ENCODE peak calls at places on chromosome 13, in six cellular contexts. One of them, this sample, is unnamed.

GRCh38 chr13:109476001-109476400 is 310.4 kb downstream of the IRS2 start:
- DNase-seq in stimulated activated effector memory CD8-positive, alpha-beta T cell treated with anti-CD3 and anti-CD28 coated beads, Interleukin-12 subunit alpha, Interleukin-12 subunit beta, amount 100 ng/mL, for 72 hours: no peak
- DNase-seq in cardiac fibroblast: no peak
- DNase-seq in stimulated activated CD4-positive, alpha-beta T cell treated with anti-CD3 and anti-CD28 coated beads, TNF-alpha, amount 100 ng/mL, for 48 hours: no peak
- DNase-seq in NCI-H345: no peak
- DNase-seq in fibroblast of the conjunctiva: no peak
- DNase-seq in this sample: no peak

GRCh38 chr13:110265682-110266430 is 41.1 kb downstream of the COL4A1 start:
- DNase-seq in stimulated activated CD4-positive, alpha-beta T cell treated with anti-CD3 and anti-CD28 coated beads, TNF-alpha, amount 100 ng/mL, for 48 hours: no peak
- DNase-seq in NCI-H345: no peak
- DNase-seq in stimulated activated effector memory CD8-positive, alpha-beta T cell treated with anti-CD3 and anti-CD28 coated beads, Interleukin-12 subunit alpha, Interleukin-12 subunit beta, amount 100 ng/mL, for 72 hours: no peak
- DNase-seq in cardiac fibroblast: no peak
- DNase-seq in fibroblast of the conjunctiva: no peak
- DNase-seq in this sample: no peak

GRCh38 chr13:99078014-99078771 is 100.3 kb upstream of the DOCK9 start:
- DNase-seq in stimulated activated effector memory CD8-positive, alpha-beta T cell treated with anti-CD3 and anti-CD28 coated beads, Interleukin-12 subunit alpha, Interleukin-12 subunit beta, amount 100 ng/mL, for 72 hours: no peak
- DNase-seq in stimulated activated CD4-positive, alpha-beta T cell treated with anti-CD3 and anti-CD28 coated beads, TNF-alpha, amount 100 ng/mL, for 48 hours: no peak
- DNase-seq in cardiac fibroblast: no peak
- DNase-seq in fibroblast of the conjunctiva: no peak
- DNase-seq in NCI-H345: no peak
- DNase-seq in this sample: no peak

GRCh38 chr13:78625384-78625783 is 22.0 kb upstream of the POU4F1 start:
- DNase-seq in stimulated activated CD4-positive, alpha-beta T cell treated with anti-CD3 and anti-CD28 coated beads, TNF-alpha, amount 100 ng/mL, for 48 hours: no peak
- DNase-seq in stimulated activated effector memory CD8-positive, alpha-beta T cell treated with anti-CD3 and anti-CD28 coated beads, Interleukin-12 subunit alpha, Interleukin-12 subunit beta, amount 100 ng/mL, for 72 hours: no peak
- DNase-seq in NCI-H345: no peak
- DNase-seq in fibroblast of the conjunctiva: no peak
- DNase-seq in cardiac fibroblast: no peak
- DNase-seq in this sample: no peak

GRCh38 chr13:33174980-33175379 is 110.6 kb downstream of the STARD13 start:
- DNase-seq in stimulated activated CD4-positive, alpha-beta T cell treated with anti-CD3 and anti-CD28 coated beads, TNF-alpha, amount 100 ng/mL, for 48 hours: no peak
- DNase-seq in cardiac fibroblast: peak
- DNase-seq in fibroblast of the conjunctiva: peak
- DNase-seq in NCI-H345: no peak
- DNase-seq in stimulated activated effector memory CD8-positive, alpha-beta T cell treated with anti-CD3 and anti-CD28 coated beads, Interleukin-12 subunit alpha, Interleukin-12 subunit beta, amount 100 ng/mL, for 72 hours: no peak
- DNase-seq in this sample: no peak

GRCh38 chr13:95463516-95463915 is 89.0 kb upstream of the CLDN10 start:
- DNase-seq in cardiac fibroblast: no peak
- DNase-seq in fibroblast of the conjunctiva: no peak
- DNase-seq in stimulated activated effector memory CD8-positive, alpha-beta T cell treated with anti-CD3 and anti-CD28 coated beads, Interleukin-12 subunit alpha, Interleukin-12 subunit beta, amount 100 ng/mL, for 72 hours: no peak
- DNase-seq in stimulated activated CD4-positive, alpha-beta T cell treated with anti-CD3 and anti-CD28 coated beads, TNF-alpha, amount 100 ng/mL, for 48 hours: no peak
- DNase-seq in NCI-H345: no peak
- DNase-seq in this sample: no peak

GRCh38 chr13:72868229-72868628 is 86.3 kb downstream of the PIBF1 start:
- DNase-seq in stimulated activated effector memory CD8-positive, alpha-beta T cell treated with anti-CD3 and anti-CD28 coated beads, Interleukin-12 subunit alpha, Interleukin-12 subunit beta, amount 100 ng/mL, for 72 hours: no peak
- DNase-seq in fibroblast of the conjunctiva: no peak
- DNase-seq in cardiac fibroblast: no peak
- DNase-seq in NCI-H345: no peak
- DNase-seq in stimulated activated CD4-positive, alpha-beta T cell treated with anti-CD3 and anti-CD28 coated beads, TNF-alpha, amount 100 ng/mL, for 48 hours: no peak
- DNase-seq in this sample: no peak

GRCh38 chr13:31008400-31009115 is 76.1 kb downstream of the TEX26 start:
- DNase-seq in cardiac fibroblast: no peak
- DNase-seq in NCI-H345: no peak
- DNase-seq in stimulated activated effector memory CD8-positive, alpha-beta T cell treated with anti-CD3 and anti-CD28 coated beads, Interleukin-12 subunit alpha, Interleukin-12 subunit beta, amount 100 ng/mL, for 72 hours: no peak
- DNase-seq in fibroblast of the conjunctiva: no peak
- DNase-seq in stimulated activated CD4-positive, alpha-beta T cell treated with anti-CD3 and anti-CD28 coated beads, TNF-alpha, amount 100 ng/mL, for 48 hours: no peak
- DNase-seq in this sample: no peak

GRCh38 chr13:112790735-112791641 is 101.2 kb downstream of the ATP11A start:
- DNase-seq in fibroblast of the conjunctiva: no peak
- DNase-seq in stimulated activated effector memory CD8-positive, alpha-beta T cell treated with anti-CD3 and anti-CD28 coated beads, Interleukin-12 subunit alpha, Interleukin-12 subunit beta, amount 100 ng/mL, for 72 hours: no peak
- DNase-seq in NCI-H345: no peak
- DNase-seq in cardiac fibroblast: peak
- DNase-seq in stimulated activated CD4-positive, alpha-beta T cell treated with anti-CD3 and anti-CD28 coated beads, TNF-alpha, amount 100 ng/mL, for 48 hours: no peak
- DNase-seq in this sample: no peak

GRCh38 chr13:25920931-25921330 is 130.9 kb downstream of the SHISA2 start:
- DNase-seq in fibroblast of the conjunctiva: no peak
- DNase-seq in NCI-H345: no peak
- DNase-seq in cardiac fibroblast: no peak
- DNase-seq in stimulated activated effector memory CD8-positive, alpha-beta T cell treated with anti-CD3 and anti-CD28 coated beads, Interleukin-12 subunit alpha, Interleukin-12 subunit beta, amount 100 ng/mL, for 72 hours: no peak
- DNase-seq in stimulated activated CD4-positive, alpha-beta T cell treated with anti-CD3 and anti-CD28 coated beads, TNF-alpha, amount 100 ng/mL, for 48 hours: no peak
- DNase-seq in this sample: no peak

GRCh38 chr13:22173605-22174004 is 502.7 kb downstream of the FGF9 start:
- DNase-seq in NCI-H345: no peak
- DNase-seq in stimulated activated CD4-positive, alpha-beta T cell treated with anti-CD3 and anti-CD28 coated beads, TNF-alpha, amount 100 ng/mL, for 48 hours: no peak
- DNase-seq in cardiac fibroblast: no peak
- DNase-seq in fibroblast of the conjunctiva: no peak
- DNase-seq in stimulated activated effector memory CD8-positive, alpha-beta T cell treated with anti-CD3 and anti-CD28 coated beads, Interleukin-12 subunit alpha, Interleukin-12 subunit beta, amount 100 ng/mL, for 72 hours: no peak
- DNase-seq in this sample: no peak

GRCh38 chr13:30151398-30151797 is 156.0 kb downstream of the KATNAL1 start:
- DNase-seq in fibroblast of the conjunctiva: no peak
- DNase-seq in NCI-H345: no peak
- DNase-seq in stimulated activated effector memory CD8-positive, alpha-beta T cell treated with anti-CD3 and anti-CD28 coated beads, Interleukin-12 subunit alpha, Interleukin-12 subunit beta, amount 100 ng/mL, for 72 hours: no peak
- DNase-seq in cardiac fibroblast: no peak
- DNase-seq in stimulated activated CD4-positive, alpha-beta T cell treated with anti-CD3 and anti-CD28 coated beads, TNF-alpha, amount 100 ng/mL, for 48 hours: no peak
- DNase-seq in this sample: no peak

GRCh38 chr13:26872444-26873173 is 112.0 kb upstream of the GPR12 start:
- DNase-seq in NCI-H345: peak
- DNase-seq in stimulated activated CD4-positive, alpha-beta T cell treated with anti-CD3 and anti-CD28 coated beads, TNF-alpha, amount 100 ng/mL, for 48 hours: peak
- DNase-seq in stimulated activated effector memory CD8-positive, alpha-beta T cell treated with anti-CD3 and anti-CD28 coated beads, Interleukin-12 subunit alpha, Interleukin-12 subunit beta, amount 100 ng/mL, for 72 hours: peak
- DNase-seq in fibroblast of the conjunctiva: no peak
- DNase-seq in cardiac fibroblast: peak
- DNase-seq in this sample: peak

GRCh38 chr13:48160879-48161278 is 66.0 kb upstream of the MED4 start:
- DNase-seq in stimulated activated CD4-positive, alpha-beta T cell treated with anti-CD3 and anti-CD28 coated beads, TNF-alpha, amount 100 ng/mL, for 48 hours: no peak
- DNase-seq in stimulated activated effector memory CD8-positive, alpha-beta T cell treated with anti-CD3 and anti-CD28 coated beads, Interleukin-12 subunit alpha, Interleukin-12 subunit beta, amount 100 ng/mL, for 72 hours: no peak
- DNase-seq in cardiac fibroblast: peak
- DNase-seq in NCI-H345: no peak
- DNase-seq in fibroblast of the conjunctiva: no peak
- DNase-seq in this sample: no peak

GRCh38 chr13:27493981-27494380 is 43.6 kb upstream of the MTIF3 start:
- DNase-seq in NCI-H345: no peak
- DNase-seq in cardiac fibroblast: peak
- DNase-seq in stimulated activated CD4-positive, alpha-beta T cell treated with anti-CD3 and anti-CD28 coated beads, TNF-alpha, amount 100 ng/mL, for 48 hours: no peak
- DNase-seq in stimulated activated effector memory CD8-positive, alpha-beta T cell treated with anti-CD3 and anti-CD28 coated beads, Interleukin-12 subunit alpha, Interleukin-12 subunit beta, amount 100 ng/mL, for 72 hours: no peak
- DNase-seq in fibroblast of the conjunctiva: no peak
- DNase-seq in this sample: no peak

GRCh38 chr13:34469212-34469983 is 472.7 kb upstream of the NBEA start:
- DNase-seq in fibroblast of the conjunctiva: no peak
- DNase-seq in stimulated activated CD4-positive, alpha-beta T cell treated with anti-CD3 and anti-CD28 coated beads, TNF-alpha, amount 100 ng/mL, for 48 hours: no peak
- DNase-seq in NCI-H345: peak
- DNase-seq in cardiac fibroblast: peak
- DNase-seq in stimulated activated effector memory CD8-positive, alpha-beta T cell treated with anti-CD3 and anti-CD28 coated beads, Interleukin-12 subunit alpha, Interleukin-12 subunit beta, amount 100 ng/mL, for 72 hours: no peak
- DNase-seq in this sample: no peak

GRCh38 chr13:57583529-57583928 is 48.0 kb upstream of the PCDH17 start:
- DNase-seq in cardiac fibroblast: no peak
- DNase-seq in stimulated activated effector memory CD8-positive, alpha-beta T cell treated with anti-CD3 and anti-CD28 coated beads, Interleukin-12 subunit alpha, Interleukin-12 subunit beta, amount 100 ng/mL, for 72 hours: no peak
- DNase-seq in NCI-H345: no peak
- DNase-seq in stimulated activated CD4-positive, alpha-beta T cell treated with anti-CD3 and anti-CD28 coated beads, TNF-alpha, amount 100 ng/mL, for 48 hours: no peak
- DNase-seq in fibroblast of the conjunctiva: no peak
- DNase-seq in this sample: no peak

GRCh38 chr13:113507564-113508210 is 17.2 kb upstream of the DCUN1D2 start:
- DNase-seq in stimulated activated CD4-positive, alpha-beta T cell treated with anti-CD3 and anti-CD28 coated beads, TNF-alpha, amount 100 ng/mL, for 48 hours: no peak
- DNase-seq in stimulated activated effector memory CD8-positive, alpha-beta T cell treated with anti-CD3 and anti-CD28 coated beads, Interleukin-12 subunit alpha, Interleukin-12 subunit beta, amount 100 ng/mL, for 72 hours: no peak
- DNase-seq in cardiac fibroblast: no peak
- DNase-seq in NCI-H345: no peak
- DNase-seq in fibroblast of the conjunctiva: no peak
- DNase-seq in this sample: no peak

GRCh38 chr13:87123987-87124784 is 547.0 kb upstream of the SLITRK5 start:
- DNase-seq in NCI-H345: peak
- DNase-seq in stimulated activated CD4-positive, alpha-beta T cell treated with anti-CD3 and anti-CD28 coated beads, TNF-alpha, amount 100 ng/mL, for 48 hours: no peak
- DNase-seq in stimulated activated effector memory CD8-positive, alpha-beta T cell treated with anti-CD3 and anti-CD28 coated beads, Interleukin-12 subunit alpha, Interleukin-12 subunit beta, amount 100 ng/mL, for 72 hours: no peak
- DNase-seq in fibroblast of the conjunctiva: peak
- DNase-seq in cardiac fibroblast: peak
- DNase-seq in this sample: no peak

GRCh38 chr13:29454931-29455481 is 140.5 kb downstream of the SLC7A1 start:
- DNase-seq in stimulated activated effector memory CD8-positive, alpha-beta T cell treated with anti-CD3 and anti-CD28 coated beads, Interleukin-12 subunit alpha, Interleukin-12 subunit beta, amount 100 ng/mL, for 72 hours: no peak
- DNase-seq in cardiac fibroblast: peak
- DNase-seq in NCI-H345: no peak
- DNase-seq in fibroblast of the conjunctiva: no peak
- DNase-seq in stimulated activated CD4-positive, alpha-beta T cell treated with anti-CD3 and anti-CD28 coated beads, TNF-alpha, amount 100 ng/mL, for 48 hours: no peak
- DNase-seq in this sample: no peak

GRCh38 chr13:37225414-37226047 is 120.1 kb upstream of the CSNK1A1L start:
- DNase-seq in stimulated activated effector memory CD8-positive, alpha-beta T cell treated with anti-CD3 and anti-CD28 coated beads, Interleukin-12 subunit alpha, Interleukin-12 subunit beta, amount 100 ng/mL, for 72 hours: no peak
- DNase-seq in fibroblast of the conjunctiva: peak
- DNase-seq in cardiac fibroblast: peak
- DNase-seq in NCI-H345: no peak
- DNase-seq in stimulated activated CD4-positive, alpha-beta T cell treated with anti-CD3 and anti-CD28 coated beads, TNF-alpha, amount 100 ng/mL, for 48 hours: no peak
- DNase-seq in this sample: no peak

GRCh38 chr13:38223093-38223492 is 126.6 kb upstream of the UFM1 start:
- DNase-seq in cardiac fibroblast: peak
- DNase-seq in stimulated activated CD4-positive, alpha-beta T cell treated with anti-CD3 and anti-CD28 coated beads, TNF-alpha, amount 100 ng/mL, for 48 hours: no peak
- DNase-seq in NCI-H345: no peak
- DNase-seq in fibroblast of the conjunctiva: peak
- DNase-seq in stimulated activated effector memory CD8-positive, alpha-beta T cell treated with anti-CD3 and anti-CD28 coated beads, Interleukin-12 subunit alpha, Interleukin-12 subunit beta, amount 100 ng/mL, for 72 hours: no peak
- DNase-seq in this sample: no peak

GRCh38 chr13:90485441-90485840 is 862.0 kb upstream of the MIR17HG start:
- DNase-seq in stimulated activated effector memory CD8-positive, alpha-beta T cell treated with anti-CD3 and anti-CD28 coated beads, Interleukin-12 subunit alpha, Interleukin-12 subunit beta, amount 100 ng/mL, for 72 hours: no peak
- DNase-seq in NCI-H345: no peak
- DNase-seq in cardiac fibroblast: peak
- DNase-seq in fibroblast of the conjunctiva: peak
- DNase-seq in stimulated activated CD4-positive, alpha-beta T cell treated with anti-CD3 and anti-CD28 coated beads, TNF-alpha, amount 100 ng/mL, for 48 hours: no peak
- DNase-seq in this sample: no peak

GRCh38 chr13:48505597-48506091 is 27.2 kb downstream of the RCBTB2 start:
- DNase-seq in cardiac fibroblast: no peak
- DNase-seq in stimulated activated CD4-positive, alpha-beta T cell treated with anti-CD3 and anti-CD28 coated beads, TNF-alpha, amount 100 ng/mL, for 48 hours: peak
- DNase-seq in stimulated activated effector memory CD8-positive, alpha-beta T cell treated with anti-CD3 and anti-CD28 coated beads, Interleukin-12 subunit alpha, Interleukin-12 subunit beta, amount 100 ng/mL, for 72 hours: peak
- DNase-seq in fibroblast of the conjunctiva: no peak
- DNase-seq in NCI-H345: no peak
- DNase-seq in this sample: no peak

GRCh38 chr13:24308068-24308445 is 1.3 kb upstream of the C1QTNF9 start:
- DNase-seq in NCI-H345: no peak
- DNase-seq in cardiac fibroblast: no peak
- DNase-seq in stimulated activated CD4-positive, alpha-beta T cell treated with anti-CD3 and anti-CD28 coated beads, TNF-alpha, amount 100 ng/mL, for 48 hours: no peak
- DNase-seq in fibroblast of the conjunctiva: no peak
- DNase-seq in stimulated activated effector memory CD8-positive, alpha-beta T cell treated with anti-CD3 and anti-CD28 coated beads, Interleukin-12 subunit alpha, Interleukin-12 subunit beta, amount 100 ng/mL, for 72 hours: no peak
- DNase-seq in this sample: no peak

GRCh38 chr13:27273658-27274425 is 3.2 kb downstream of the RASL11A start:
- DNase-seq in stimulated activated effector memory CD8-positive, alpha-beta T cell treated with anti-CD3 and anti-CD28 coated beads, Interleukin-12 subunit alpha, Interleukin-12 subunit beta, amount 100 ng/mL, for 72 hours: no peak
- DNase-seq in fibroblast of the conjunctiva: no peak
- DNase-seq in NCI-H345: no peak
- DNase-seq in cardiac fibroblast: peak
- DNase-seq in stimulated activated CD4-positive, alpha-beta T cell treated with anti-CD3 and anti-CD28 coated beads, TNF-alpha, amount 100 ng/mL, for 48 hours: no peak
- DNase-seq in this sample: no peak

GRCh38 chr13:94997126-94997525 is 284.8 kb upstream of the SOX21 start:
- DNase-seq in cardiac fibroblast: peak
- DNase-seq in NCI-H345: no peak
- DNase-seq in stimulated activated CD4-positive, alpha-beta T cell treated with anti-CD3 and anti-CD28 coated beads, TNF-alpha, amount 100 ng/mL, for 48 hours: no peak
- DNase-seq in fibroblast of the conjunctiva: no peak
- DNase-seq in stimulated activated effector memory CD8-positive, alpha-beta T cell treated with anti-CD3 and anti-CD28 coated beads, Interleukin-12 subunit alpha, Interleukin-12 subunit beta, amount 100 ng/mL, for 72 hours: no peak
- DNase-seq in this sample: no peak

GRCh38 chr13:97913206-97913605 is 40.3 kb upstream of the IPO5 start:
- DNase-seq in stimulated activated CD4-positive, alpha-beta T cell treated with anti-CD3 and anti-CD28 coated beads, TNF-alpha, amount 100 ng/mL, for 48 hours: no peak
- DNase-seq in NCI-H345: no peak
- DNase-seq in cardiac fibroblast: peak
- DNase-seq in stimulated activated effector memory CD8-positive, alpha-beta T cell treated with anti-CD3 and anti-CD28 coated beads, Interleukin-12 subunit alpha, Interleukin-12 subunit beta, amount 100 ng/mL, for 72 hours: no peak
- DNase-seq in fibroblast of the conjunctiva: no peak
- DNase-seq in this sample: no peak

GRCh38 chr13:26867451-26868067 is 107.0 kb upstream of the GPR12 start:
- DNase-seq in stimulated activated effector memory CD8-positive, alpha-beta T cell treated with anti-CD3 and anti-CD28 coated beads, Interleukin-12 subunit alpha, Interleukin-12 subunit beta, amount 100 ng/mL, for 72 hours: no peak
- DNase-seq in cardiac fibroblast: peak
- DNase-seq in fibroblast of the conjunctiva: no peak
- DNase-seq in NCI-H345: no peak
- DNase-seq in stimulated activated CD4-positive, alpha-beta T cell treated with anti-CD3 and anti-CD28 coated beads, TNF-alpha, amount 100 ng/mL, for 48 hours: peak
- DNase-seq in this sample: no peak

GRCh38 chr13:21674271-21675009 is 3.6 kb downstream of the FGF9 start:
- DNase-seq in fibroblast of the conjunctiva: no peak
- DNase-seq in cardiac fibroblast: no peak
- DNase-seq in NCI-H345: peak
- DNase-seq in stimulated activated effector memory CD8-positive, alpha-beta T cell treated with anti-CD3 and anti-CD28 coated beads, Interleukin-12 subunit alpha, Interleukin-12 subunit beta, amount 100 ng/mL, for 72 hours: no peak
- DNase-seq in stimulated activated CD4-positive, alpha-beta T cell treated with anti-CD3 and anti-CD28 coated beads, TNF-alpha, amount 100 ng/mL, for 48 hours: no peak
- DNase-seq in this sample: no peak

GRCh38 chr13:33509642-33510229 is 224.2 kb upstream of the STARD13 start:
- DNase-seq in stimulated activated CD4-positive, alpha-beta T cell treated with anti-CD3 and anti-CD28 coated beads, TNF-alpha, amount 100 ng/mL, for 48 hours: no peak
- DNase-seq in NCI-H345: no peak
- DNase-seq in stimulated activated effector memory CD8-positive, alpha-beta T cell treated with anti-CD3 and anti-CD28 coated beads, Interleukin-12 subunit alpha, Interleukin-12 subunit beta, amount 100 ng/mL, for 72 hours: no peak
- DNase-seq in fibroblast of the conjunctiva: no peak
- DNase-seq in cardiac fibroblast: peak
- DNase-seq in this sample: no peak

GRCh38 chr13:44267966-44268365 is 105.7 kb upstream of the SERP2 start:
- DNase-seq in fibroblast of the conjunctiva: peak
- DNase-seq in NCI-H345: no peak
- DNase-seq in stimulated activated effector memory CD8-positive, alpha-beta T cell treated with anti-CD3 and anti-CD28 coated beads, Interleukin-12 subunit alpha, Interleukin-12 subunit beta, amount 100 ng/mL, for 72 hours: no peak
- DNase-seq in stimulated activated CD4-positive, alpha-beta T cell treated with anti-CD3 and anti-CD28 coated beads, TNF-alpha, amount 100 ng/mL, for 48 hours: no peak
- DNase-seq in cardiac fibroblast: peak
- DNase-seq in this sample: no peak